ENCODE peak calls at places on chromosomes 1 and 21, in five cellular contexts. U, K, I, S and W are unnamed samples.

GRCh38 chr1:113701429-113701828 is 57.9 kb downstream of the PHTF1 start:
- DNase-seq in U (no peak), K (no peak), I (no peak), S (no peak), W (no peak)

GRCh38 chr1:244447024-244447423 is 4.7 kb downstream of the ADSS2 start:
- DNase-seq in U (no peak), K (no peak), I (no peak), S (no peak), W (no peak)

GRCh38 chr1:56491441-56491840 is 87.9 kb downstream of the PLPP3 start:
- DNase-seq in U (no peak), K (no peak), I (no peak), S (no peak), W (no peak)

GRCh38 chr21:45741691-45742090 is 98.2 kb downstream of the PCBP3 start:
- DNase-seq in U (no peak), K (no peak), I (no peak), S (no peak), W (no peak)

GRCh38 chr21:46388206-46388880 is 64.4 kb downstream of the PCNT start:
- DNase-seq in U (no peak), K (no peak), I (no peak), S (no peak), W (no peak)

GRCh38 chr21:25639167-25639921 is at the start of gene JAM2:
- DNase-seq in U (peak), K (no peak), I (peak), S (peak), W (no peak)

GRCh38 chr1:169184812-169185211 is 78.3 kb downstream of the ATP1B1 start:
- DNase-seq in U (no peak), K (no peak), I (no peak), S (no peak), W (no peak)

GRCh38 chr1:213569816-213570150 is 418.0 kb upstream of the PROX1 start:
- DNase-seq in U (no peak), K (no peak), I (no peak), S (no peak), W (no peak)

GRCh38 chr1:59292557-59292956 is 4.3 kb upstream of the FGGY start:
- DNase-seq in U (no peak), K (no peak), I (no peak), S (peak), W (no peak)
- TF ChIP-seq CTCF in U (no peak), K (no peak), I (no peak), S (no peak), W (no peak)

GRCh38 chr1:33339413-33339812 is 18.5 kb upstream of the A3GALT2 start:
- DNase-seq in U (no peak), K (no peak), I (no peak), S (no peak), W (no peak)
- TF ChIP-seq CTCF in U (no peak), K (no peak), I (no peak), S (peak), W (peak)

DNA sequence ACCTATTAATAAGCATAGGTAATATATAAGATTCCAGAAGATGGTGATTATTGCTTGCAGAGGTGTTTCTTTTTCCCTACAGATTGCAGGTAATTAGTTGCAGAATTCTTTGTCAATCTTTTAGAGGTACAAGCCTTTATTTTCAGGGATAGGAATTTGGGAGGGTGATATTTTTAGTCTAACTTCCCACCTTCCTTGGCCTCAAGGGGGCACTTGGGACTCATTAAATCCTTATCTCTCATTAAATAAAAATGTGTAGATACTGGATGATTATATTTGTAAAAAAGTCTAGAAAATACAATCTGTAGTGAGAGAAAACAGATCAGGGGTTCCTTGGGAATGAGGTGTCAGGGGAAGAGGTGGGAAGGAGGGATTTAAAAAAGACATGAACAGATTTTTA is 179.2 kb downstream of the PATJ start:
- DNase-seq in U (no peak), K (no peak), I (no peak), S (no peak), W (no peak)
- TF ChIP-seq CTCF in U (peak), K (peak), I (peak), S (no peak), W (peak)

GRCh38 chr1:153658400-153659174 is at the start of gene SNAPIN:
- DNase-seq in U (peak), K (peak), I (peak), S (peak), W (peak)
- TF ChIP-seq CTCF in U (peak), K (no peak), I (no peak), S (no peak), W (peak)

DNA sequence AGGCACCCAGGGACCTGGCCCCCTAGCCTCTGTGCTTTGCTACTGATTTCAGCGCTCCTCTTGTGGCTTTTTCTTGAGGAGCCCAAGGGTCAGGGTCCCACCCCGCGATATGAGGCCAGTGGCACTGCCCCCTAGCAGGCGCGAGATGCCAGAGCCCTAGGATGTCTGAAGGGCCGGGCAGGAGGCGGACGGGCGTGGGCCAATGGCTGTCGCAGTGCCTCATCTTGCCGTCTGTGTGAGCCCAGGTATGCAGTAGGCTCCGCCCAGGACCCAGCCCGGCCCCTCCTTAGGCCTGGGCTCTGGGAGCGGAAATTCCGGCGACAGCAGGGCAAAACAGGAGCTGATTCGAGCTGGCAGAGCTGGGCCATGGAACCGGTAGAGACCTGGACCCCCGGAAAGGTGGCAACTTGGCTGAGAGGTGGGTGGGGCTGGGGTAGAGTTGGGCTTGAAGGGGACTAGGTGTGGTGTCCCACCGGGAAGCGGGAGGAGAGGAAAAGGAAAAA is at the start of gene CNKSR1:
- DNase-seq in U (no peak), K (no peak), I (no peak), S (no peak), W (no peak)
- TF ChIP-seq CTCF in U (no peak), K (no peak), I (no peak), S (no peak), W (no peak)

GRCh38 chr1:202207292-202207691 is 13.7 kb downstream of the LGR6 start:
- DNase-seq in U (no peak), K (no peak), I (no peak), S (no peak), W (peak)

GRCh38 chr1:202212787-202213186 is 19.2 kb downstream of the LGR6 start:
- DNase-seq in U (no peak), K (no peak), I (no peak), S (no peak), W (no peak)

GRCh38 chr1:202210969-202211368 is 17.4 kb downstream of the LGR6 start:
- DNase-seq in U (no peak), K (no peak), I (no peak), S (no peak), W (no peak)

GRCh38 chr1:202208458-202208857 is 14.9 kb downstream of the LGR6 start:
- DNase-seq in U (no peak), K (no peak), I (no peak), S (no peak), W (no peak)

DNA sequence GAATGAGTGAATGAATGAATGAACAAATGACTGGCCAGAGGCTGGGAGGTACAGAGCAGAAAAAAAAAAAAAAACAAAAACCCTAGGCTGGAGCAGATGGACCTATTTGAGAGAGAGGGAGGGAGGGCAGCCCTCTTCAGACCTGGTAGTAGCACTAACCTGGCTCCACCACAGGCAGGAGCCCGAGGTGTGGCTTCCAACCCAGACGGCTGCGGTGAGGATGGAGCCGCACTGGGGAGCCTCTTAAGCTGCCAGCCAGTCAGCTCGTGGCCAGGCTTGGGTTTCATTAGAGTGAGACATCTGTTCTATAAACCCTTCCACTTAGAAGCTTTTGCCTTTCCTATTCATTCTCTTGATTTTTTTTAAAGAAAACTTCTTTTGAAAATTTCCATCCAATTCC is 16.8 kb downstream of the LGR6 start:
- DNase-seq in U (no peak), K (no peak), I (peak), S (no peak), W (no peak)
- TF ChIP-seq CTCF in U (no peak), K (peak), I (peak), S (no peak), W (no peak)